ENCODE peak calls at places on chromosomes 4 and X, in four cellular contexts. U is HepG2, Q is GM12878, D is A549. L is an unnamed sample.

GRCh38 chrX:136030357-136031225 is 45.4 kb downstream of the SLC9A6 start:
- DNase-seq in U (no peak), Q (no peak), D (no peak), L (no peak)

GRCh38 chr4:30722092-30722915 is 2.1 kb downstream of the PCDH7 start:
- DNase-seq in U (no peak), Q (no peak), D (no peak), L (no peak)

GRCh38 chr4:119142837-119143236 is 7.2 kb downstream of the MYOZ2 start:
- DNase-seq in U (no peak), Q (no peak), D (no peak), L (no peak)

GRCh38 chr4:94621491-94622080 is 136.2 kb upstream of the BMPR1B start:
- DNase-seq in U (peak), Q (no peak), D (peak), L (peak)

GRCh38 chrX:71543316-71543715 is 10.4 kb downstream of the OGT start:
- DNase-seq in U (no peak), Q (no peak), D (peak), L (no peak)

GRCh38 chrX:136747003-136747986 is 33.4 kb downstream of the ARHGEF6 start:
- DNase-seq in U (no peak), Q (no peak), D (no peak), L (no peak)

GRCh38 chr4:14831447-14831846 is 170.8 kb upstream of the CPEB2 start:
- DNase-seq in U (no peak), Q (no peak), D (no peak), L (no peak)

GRCh38 chrX:84064164-84064563 is 123.8 kb downstream of the RPS6KA6 start:
- DNase-seq in U (no peak), Q (no peak), D (no peak), L (no peak)

GRCh38 chrX:42290608-42291007 is 367.3 kb upstream of the CASK start:
- DNase-seq in U (peak), Q (no peak), D (peak), L (no peak)

GRCh38 chr4:1793940-1794808 is 1.1 kb downstream of the FGFR3 start:
- DNase-seq in U (no peak), Q (no peak), D (peak), L (peak)

GRCh38 chr4:120948382-120948781 is 25.9 kb upstream of the PRDM5 start:
- DNase-seq in U (no peak), Q (no peak), D (no peak), L (no peak)

GRCh38 chrX:133575501-133575900 is 160.2 kb upstream of the GPC4 start:
- DNase-seq in U (no peak), Q (no peak), D (no peak), L (no peak)

GRCh38 chr4:151402150-151402865 is 6.7 kb upstream of the FHIP1A start:
- DNase-seq in U (no peak), Q (no peak), D (no peak), L (no peak)

GRCh38 chrX:117138070-117138469 is 675.3 kb upstream of the CT83 start:
- DNase-seq in U (peak), Q (no peak), D (no peak), L (no peak)

GRCh38 chr4:162957521-162958143 is 209.1 kb downstream of the NAF1 start:
- DNase-seq in U (no peak), Q (no peak), D (no peak), L (no peak)

GRCh38 chr4:86972997-86973396 is 38.2 kb downstream of the AFF1 start:
- DNase-seq in U (peak), Q (no peak), D (no peak), L (no peak)

GRCh38 chr4:153467897-153468262 is 1.7 kb downstream of the TMEM131L start:
- DNase-seq in U (no peak), Q (no peak), D (no peak), L (no peak)

GRCh38 chr4:123248260-123248659 is 148.3 kb upstream of the SPRY1 start:
- DNase-seq in U (no peak), Q (no peak), D (no peak), L (peak)

GRCh38 chr4:1291091-1291490 is 1.4 kb downstream of the MAEA start:
- DNase-seq in U (no peak), Q (no peak), D (no peak), L (no peak)

GRCh38 chr4:29770627-29771026 is 949.5 kb upstream of the PCDH7 start:
- DNase-seq in U (no peak), Q (no peak), D (no peak), L (no peak)

GRCh38 chr4:23034726-23035125 is 342.0 kb downstream of the GBA3 start:
- DNase-seq in U (no peak), Q (no peak), D (no peak), L (no peak)

GRCh38 chr4:110808371-110808878 is 185.5 kb upstream of the PITX2 start:
- DNase-seq in U (no peak), Q (peak), D (peak), L (no peak)

GRCh38 chr4:170106899-170107298 is 17.1 kb upstream of the AADAT start:
- DNase-seq in U (no peak), Q (no peak), D (no peak), L (no peak)

GRCh38 chr4:101205878-101206277 is 141.4 kb downstream of the PPP3CA start:
- DNase-seq in U (no peak), Q (peak), D (peak), L (no peak)

GRCh38 chrX:39895228-39896110 is 202.3 kb downstream of the BCOR start:
- DNase-seq in U (no peak), Q (no peak), D (peak), L (no peak)

GRCh38 chr4:26896636-26897035 is 36.0 kb downstream of the STIM2 start:
- DNase-seq in U (no peak), Q (no peak), D (no peak), L (no peak)

GRCh38 chr4:92969650-92970370 is 666.0 kb downstream of the GRID2 start:
- DNase-seq in U (peak), Q (no peak), D (peak), L (no peak)

GRCh38 chrX:139332441-139332840 is 198.1 kb upstream of the F9 start:
- DNase-seq in U (no peak), Q (no peak), D (no peak), L (no peak)

GRCh38 chr4:71554025-71554424 is 215.2 kb downstream of the SLC4A4 start:
- DNase-seq in U (no peak), Q (no peak), D (no peak), L (no peak)
- TF ChIP-seq PBX3 in U (no peak), Q (no peak), D (no peak), L (no peak)

GRCh38 chrX:19017271-19017670 is 33.4 kb upstream of the PHKA2 start:
- DNase-seq in U (peak), Q (no peak), D (peak), L (peak)
- TF ChIP-seq PBX3 in U (no peak), Q (no peak), D (no peak), L (no peak)

DNA sequence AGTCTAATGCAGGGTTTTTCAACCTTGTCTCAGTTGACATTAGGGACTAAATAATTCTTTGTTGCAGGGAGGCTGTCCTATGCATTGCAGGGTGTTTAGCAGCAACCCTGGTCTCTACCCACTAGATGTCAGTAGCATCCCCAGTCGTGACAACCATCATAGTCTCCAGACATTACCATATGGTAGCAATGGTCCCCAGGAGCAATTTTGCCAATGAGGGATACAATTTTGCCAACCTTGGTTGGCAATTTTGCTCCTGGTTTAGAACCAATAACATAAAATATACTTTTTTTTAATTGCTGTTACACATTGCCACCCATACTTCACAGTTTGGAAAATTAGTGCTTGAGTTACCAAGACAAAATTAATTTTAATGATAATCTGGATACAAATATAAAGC is 6.0 kb downstream of the EREG start:
- DNase-seq in U (peak), Q (no peak), D (peak), L (peak)
- TF ChIP-seq PBX3 in U (no peak), Q (no peak), D (no peak), L (no peak)

GRCh38 chrX:16162391-16162790 is 4.9 kb upstream of the MAGEB17 start:
- DNase-seq in U (no peak), Q (no peak), D (no peak), L (no peak)

GRCh38 chrX:16164748-16165147 is 2.5 kb upstream of the MAGEB17 start:
- DNase-seq in U (no peak), Q (no peak), D (no peak), L (no peak)

GRCh38 chrX:16155586-16155985 is 11.7 kb upstream of the MAGEB17 start:
- DNase-seq in U (no peak), Q (no peak), D (no peak), L (no peak)

DNA sequence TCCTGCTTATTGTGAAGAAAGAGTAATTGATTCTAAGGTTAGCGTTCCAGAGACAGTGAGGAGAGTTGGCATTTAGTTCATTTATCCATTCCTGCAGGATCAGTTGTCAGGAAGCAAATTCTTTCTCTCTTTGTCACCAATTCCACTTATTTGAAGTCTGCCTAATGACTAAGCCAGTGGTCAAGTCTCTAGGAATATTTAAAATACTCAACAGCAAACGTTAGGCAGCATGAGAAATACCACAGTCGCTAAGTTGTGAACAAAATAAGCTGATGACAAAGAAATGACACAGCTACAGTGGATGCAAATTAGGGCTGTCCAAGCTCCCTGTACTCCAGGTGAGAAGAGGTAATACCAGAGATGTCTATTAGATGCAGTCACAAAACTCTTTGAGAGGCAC is 6.6 kb upstream of the MAGEB17 start:
- DNase-seq in U (peak), Q (no peak), D (peak), L (no peak)
- TF ChIP-seq PBX3 in U (no peak), Q (peak), D (no peak), L (peak)

GRCh38 chr4:47010347-47011188 is 17.2 kb upstream of the GABRA4 start:
- DNase-seq in U (no peak), Q (peak), D (no peak), L (no peak)
- TF ChIP-seq PBX3 in U (no peak), Q (no peak), D (no peak), L (no peak)

DNA sequence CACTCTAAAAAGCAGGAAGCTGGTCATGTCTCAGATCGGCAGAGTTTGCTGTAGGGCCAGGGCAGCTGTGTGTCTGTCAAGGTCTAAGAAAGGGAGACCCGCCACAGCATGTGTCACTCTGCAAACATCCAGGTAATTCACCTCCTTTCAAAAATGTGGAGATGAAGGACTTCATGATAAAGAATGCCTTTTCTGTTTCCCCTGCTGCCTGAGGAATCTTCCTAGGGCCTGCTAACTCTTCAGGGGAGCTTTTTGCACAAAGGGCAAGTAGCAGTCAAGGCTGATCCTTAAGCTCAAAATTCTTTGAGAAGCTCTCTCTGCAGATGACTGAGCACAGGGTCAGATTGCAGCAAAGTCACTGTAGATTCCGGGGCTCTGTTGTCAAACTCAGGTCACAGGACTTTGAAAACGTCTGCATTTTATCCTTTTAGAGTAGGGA is 21.1 kb downstream of the RASL11B start:
- DNase-seq in U (no peak), Q (no peak), D (no peak), L (no peak)
- TF ChIP-seq PBX3 in U (no peak), Q (no peak), D (no peak), L (no peak)

GRCh38 chrX:15956684-15957083 is 102.1 kb upstream of the AP1S2 start:
- DNase-seq in U (no peak), Q (no peak), D (no peak), L (no peak)

GRCh38 chrX:15953801-15954200 is 99.2 kb upstream of the AP1S2 start:
- DNase-seq in U (no peak), Q (no peak), D (no peak), L (no peak)

GRCh38 chrX:15947648-15948317 is 93.2 kb upstream of the AP1S2 start:
- DNase-seq in U (no peak), Q (no peak), D (peak), L (no peak)

GRCh38 chrX:15948318-15948660 is 93.7 kb upstream of the AP1S2 start:
- DNase-seq in U (no peak), Q (no peak), D (no peak), L (no peak)

DNA sequence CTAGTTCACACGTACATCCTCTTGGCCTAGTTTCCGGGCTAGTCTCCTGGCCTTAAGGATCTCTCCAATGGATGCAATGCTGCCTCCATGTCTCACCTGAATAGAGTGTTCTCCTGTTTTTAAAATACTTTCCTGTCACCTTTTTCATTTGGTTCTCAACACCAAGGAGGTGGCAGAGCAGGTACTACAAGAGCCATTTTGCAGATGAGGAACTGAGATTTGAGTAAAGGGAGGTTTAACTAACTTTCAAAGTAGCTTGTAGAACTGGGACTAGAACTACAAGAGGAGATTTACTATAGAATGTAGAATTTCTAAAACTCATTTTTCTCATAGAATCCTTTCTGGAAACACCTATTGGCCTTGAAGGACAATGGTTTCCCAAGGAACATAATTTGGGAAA is 97.6 kb upstream of the AP1S2 start:
- DNase-seq in U (no peak), Q (no peak), D (no peak), L (no peak)
- TF ChIP-seq PBX3 in U (no peak), Q (no peak), D (no peak), L (no peak)

GRCh38 chrX:108018659-108019381 is 26.0 kb upstream of the VSIG1 start:
- DNase-seq in U (no peak), Q (no peak), D (no peak), L (no peak)
- TF ChIP-seq PBX3 in U (no peak), Q (no peak), D (no peak), L (no peak)

GRCh38 chr4:68021185-68021584 is 57.9 kb upstream of the TMPRSS11A start:
- DNase-seq in U (no peak), Q (no peak), D (no peak), L (no peak)
- TF ChIP-seq PBX3 in U (no peak), Q (no peak), D (no peak), L (no peak)

GRCh38 chr4:177480796-177481195 is 38.6 kb upstream of the AGA start:
- DNase-seq in U (no peak), Q (no peak), D (no peak), L (no peak)
- TF ChIP-seq PBX3 in U (no peak), Q (no peak), D (no peak), L (peak)

L was measured in SK-N-SH.